ENCODE peak calls at places on chromosomes 7 and 10, in five cellular contexts. I is CD4-positive, alpha-beta T cell; Q is heart right ventricle; N is fibroblast of lung; K is stomach. Z is an unnamed sample.

GRCh38 chr10:28768227-28768626 is 90.9 kb downstream of the BAMBI start:
- DNase-seq in I (no peak), Q (no peak), N (no peak), K (no peak), Z (no peak)

GRCh38 chr7:29336851-29337627 is 142.5 kb downstream of the CHN2 start:
- DNase-seq in I (no peak), Q (no peak), N (no peak), K (no peak), Z (no peak)

GRCh38 chr10:101570764-101571572 is 17.1 kb downstream of the POLL start:
- DNase-seq in I (no peak), Q (no peak), N (no peak), K (no peak), Z (no peak)

GRCh38 chr10:3067859-3068179 is 471 bp downstream of the PFKP start:
- DNase-seq in I (no peak), Q (no peak), N (no peak), K (no peak), Z (no peak)

GRCh38 chr10:12531305-12531738 is 182.0 kb downstream of the CAMK1D start:
- DNase-seq in I (no peak), Q (peak; percentile 52), N (no peak), K (no peak), Z (peak; percentile 66)

GRCh38 chr7:150580615-150580986 is 13.4 kb downstream of the GIMAP4 start:
- DNase-seq in I (no peak), Q (no peak), N (no peak), K (no peak), Z (no peak)

GRCh38 chr7:5424689-5425506 is 1.3 kb upstream of the TNRC18 start:
- DNase-seq in I (no peak), Q (peak; percentile 75), N (peak; percentile 45), K (peak; percentile 45), Z (peak; percentile 84)

GRCh38 chr7:147485660-147486210 is 1104.8 kb upstream of the C7orf33 start:
- DNase-seq in I (no peak), Q (no peak), N (no peak), K (no peak), Z (no peak)

GRCh38 chr7:86963599-86964230 is 95.7 kb downstream of the ELAPOR2 start:
- DNase-seq in I (no peak), Q (no peak), N (peak; percentile 23), K (no peak), Z (no peak)

GRCh38 chr7:149414745-149415390 is 46.0 kb downstream of the ZNF777 start:
- DNase-seq in I (peak; percentile 40), Q (peak; percentile 69), N (peak; percentile 80), K (no peak), Z (peak; percentile 34)

GRCh38 chr7:118281196-118281595 is 56.7 kb downstream of the ANKRD7 start:
- DNase-seq in I (no peak), Q (no peak), N (no peak), K (no peak), Z (no peak)

GRCh38 chr7:106660862-106661720 is at the start of gene CCDC71L:
- DNase-seq in I (peak; percentile 82), Q (peak; percentile 94), N (peak; percentile 91), K (peak; percentile 95), Z (peak; percentile 97)

DNA sequence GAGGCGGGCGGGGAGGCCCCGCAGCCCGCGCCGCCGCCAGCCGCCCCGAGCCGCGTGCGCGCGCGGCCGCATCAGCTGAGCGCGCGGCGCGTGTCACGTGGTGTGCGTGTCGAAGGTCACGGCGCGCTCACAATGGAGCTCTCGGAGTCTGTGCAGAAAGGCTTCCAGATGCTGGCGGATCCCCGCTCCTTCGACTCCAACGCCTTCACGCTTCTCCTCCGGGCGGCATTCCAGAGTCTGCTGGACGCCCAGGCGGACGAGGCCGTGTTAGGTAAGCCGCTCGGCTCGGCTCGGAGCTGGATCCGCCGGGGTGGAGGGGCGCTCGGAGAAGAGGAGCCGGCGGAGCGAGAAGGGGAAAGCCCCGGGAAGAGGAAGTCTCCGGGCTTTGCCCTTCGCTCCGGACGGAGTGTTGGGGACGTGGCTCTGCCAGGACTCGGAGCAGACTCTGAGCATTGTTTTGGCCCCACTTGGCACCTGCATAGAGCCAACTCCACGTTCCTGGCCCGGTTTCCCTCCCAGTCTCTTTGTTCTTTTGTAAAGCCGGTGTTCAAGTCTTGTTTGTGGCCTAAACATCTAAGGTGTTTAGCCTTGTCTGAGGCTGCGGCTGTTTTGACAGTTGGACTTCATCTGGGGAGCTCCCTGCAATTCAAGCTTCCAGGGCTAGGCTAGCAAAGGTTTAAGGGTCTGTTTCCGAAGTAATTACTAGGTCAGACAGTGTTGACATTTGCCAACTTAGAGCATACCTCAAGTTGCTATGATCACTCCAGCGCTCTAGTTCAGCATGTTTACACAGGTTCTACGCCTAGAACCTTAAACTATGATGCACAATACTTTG is at the start of gene COMMD3:
- DNase-seq in I (peak; percentile 68), Q (peak; percentile 89), N (peak; percentile 90), K (peak; percentile 87), Z (peak; percentile 87)
- H3K27me3 ChIP-seq in I (peaks cover 5% of the 10 kb centered on the region), Q (no peaks in the 10 kb centered on the region), N (no peaks in the 10 kb centered on the region), K (peaks cover 2% of the 10 kb centered on the region), Z (no peaks in the 10 kb centered on the region)

GRCh38 chr7:101940830-101941229 is 123.4 kb downstream of the CUX1 start:
- DNase-seq in I (no peak), Q (peak; percentile 34), N (no peak), K (peak; percentile 72), Z (no peak)
- H3K27ac ChIP-seq in I (no peak overlapping the region), Q (peak overlapping the region; percentile 46), N (no peak overlapping the region), K (peak overlapping the region; percentile 84), Z (peak overlapping the region; percentile 58)

GRCh38 chr10:75404335-75405200 is 3.0 kb upstream of the ZNF503 start:
- DNase-seq in I (no peak), Q (peak; percentile 26), N (no peak), K (peak; percentile 56), Z (peak; percentile 80)
- TF ChIP-seq CTCF in I (no peak), Q (no peak), N (no peak), K (no peak), Z (no peak)

GRCh38 chr10:99506416-99506815 is 26.3 kb upstream of the NKX2-3 start:
- DNase-seq in I (no peak), Q (no peak), N (no peak), K (no peak), Z (no peak)

GRCh38 chr10:99513061-99513460 is 19.7 kb upstream of the NKX2-3 start:
- DNase-seq in I (no peak), Q (no peak), N (no peak), K (no peak), Z (no peak)

DNA sequence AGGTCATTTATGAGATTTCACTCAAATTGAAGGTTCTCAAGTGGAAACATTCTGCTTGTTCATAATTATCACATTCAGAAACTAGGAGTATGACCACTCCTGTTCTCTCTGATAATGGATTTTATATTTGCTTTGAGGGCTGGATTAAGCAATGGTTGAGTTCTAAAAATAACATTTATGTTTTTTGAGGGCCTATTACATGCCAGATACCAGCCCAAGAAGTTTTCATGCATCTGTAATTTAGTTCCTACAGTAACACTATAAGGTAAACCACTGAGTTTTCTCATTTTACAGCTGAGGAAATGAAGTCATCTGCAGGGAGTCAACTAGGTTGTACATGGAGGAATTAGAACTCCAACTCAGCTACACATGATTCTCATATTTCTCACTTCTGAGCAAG is 25.5 kb upstream of the NKX2-3 start:
- DNase-seq in I (no peak), Q (no peak), N (no peak), K (no peak), Z (no peak)
- H3K27me3 ChIP-seq in I (no peaks in the 10 kb centered on the region), Q (peaks cover 33% of the 10 kb centered on the region), N (no peaks in the 10 kb centered on the region), K (peaks cover 65% of the 10 kb centered on the region), Z (no peaks in the 10 kb centered on the region)

GRCh38 chr10:97401455-97401919 is 347 bp upstream of the RRP12 start:
- DNase-seq in I (no peak), Q (no peak), N (no peak), K (no peak), Z (no peak)

GRCh38 chr10:97404044-97404443 is 2.9 kb upstream of the RRP12 start:
- DNase-seq in I (no peak), Q (no peak), N (no peak), K (no peak), Z (no peak)

GRCh38 chr10:97396056-97396455 is 5.1 kb downstream of the RRP12 start:
- DNase-seq in I (no peak), Q (no peak), N (no peak), K (no peak), Z (no peak)

GRCh38 chr10:97400665-97401454 is at the start of gene RRP12:
- DNase-seq in I (peak; percentile 65), Q (peak; percentile 37), N (peak; percentile 98), K (peak; percentile 90), Z (peak; percentile 82)

GRCh38 chr10:97399843-97400545 is 1.1 kb downstream of the RRP12 start:
- DNase-seq in I (no peak), Q (no peak), N (peak; percentile 71), K (peak; percentile 43), Z (no peak)
- H3K27ac ChIP-seq in I (peak overlapping the region; percentile 81), Q (peak overlapping the region; percentile 91), N (peak overlapping the region; percentile 97), K (peak overlapping the region; percentile 78), Z (no peak overlapping the region)

GRCh38 chr10:47111329-47111862 is 188.6 kb upstream of the GDF10 start:
- DNase-seq in I (no peak), Q (no peak), N (no peak), K (no peak), Z (no peak)
- TF ChIP-seq CTCF in I (no peak), Q (no peak), N (no peak), K (no peak), Z (no peak)

GRCh38 chr7:128941323-128941890 is 3.7 kb downstream of the IRF5 start:
- DNase-seq in I (no peak), Q (no peak), N (no peak), K (no peak), Z (no peak)
- H3K27me3 ChIP-seq in I (no peaks in the 10 kb centered on the region), Q (peaks cover 31% of the 10 kb centered on the region), N (peaks cover 28% of the 10 kb centered on the region), K (peaks cover 44% of the 10 kb centered on the region), Z (no peaks in the 10 kb centered on the region)

GRCh38 chr10:103445767-103446567 is 6.2 kb downstream of the CALHM2 start:
- DNase-seq in I (no peak), Q (peak; percentile 82), N (peak; percentile 81), K (no peak), Z (peak; percentile 86)
- H3K27ac ChIP-seq in I (no peak overlapping the region), Q (peak overlapping the region; percentile 80), N (peak overlapping the region; percentile 80), K (peak overlapping the region; percentile 84), Z (peak overlapping the region; percentile 84)

DNA sequence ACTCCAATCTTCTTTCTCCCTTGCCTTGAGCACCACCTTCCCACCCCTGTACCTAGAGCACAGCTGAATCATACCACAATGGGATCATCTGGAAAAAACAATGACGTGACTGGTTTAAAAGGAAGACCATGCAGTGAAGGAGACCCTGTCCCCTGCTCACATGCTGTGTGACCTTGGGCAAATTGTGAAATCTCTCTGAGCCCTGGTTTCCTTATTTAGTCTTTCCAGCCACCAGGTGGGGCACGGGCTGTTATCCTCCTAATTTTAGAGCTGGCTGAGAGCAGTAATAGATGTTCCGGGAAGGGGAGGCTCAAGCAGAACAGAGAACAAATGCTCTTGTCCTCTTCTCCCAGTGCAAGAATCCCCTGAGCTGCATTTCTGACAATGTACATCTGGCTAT is 198.3 kb downstream of the RPS24 start:
- DNase-seq in I (no peak), Q (no peak), N (peak; percentile 38), K (no peak), Z (peak; percentile 37)
- TF ChIP-seq CTCF in I (no peak), Q (peak; percentile 49), N (peak; percentile 35), K (peak; percentile 19), Z (peak; percentile 19)

Z was measured in ovary.